ENCODE peak calls at places on chromosomes 5 and 9, in five cellular contexts. One of them, this sample, is unnamed.

GRCh38 chr5:180314106-180314505 is 22.2 kb upstream of the MAPK9 start:
- DNase-seq in upper lobe of right lung: no peak
- DNase-seq in brain microvascular endothelial cell: no peak
- DNase-seq in GM23338: peak; percentile 82
- DNase-seq in ascending aorta: no peak
- DNase-seq in this sample: no peak

GRCh38 chr9:128280084-128280622 is 4.1 kb downstream of the SWI5 start:
- DNase-seq in brain microvascular endothelial cell: no peak
- DNase-seq in GM23338: no peak
- DNase-seq in ascending aorta: no peak
- DNase-seq in upper lobe of right lung: no peak
- DNase-seq in this sample: no peak

GRCh38 chr9:9078301-9078700 is 1278.7 kb upstream of the DMAC1 start:
- DNase-seq in GM23338: no peak
- DNase-seq in brain microvascular endothelial cell: no peak
- DNase-seq in ascending aorta: no peak
- DNase-seq in upper lobe of right lung: no peak
- DNase-seq in this sample: no peak

GRCh38 chr9:20558609-20559016 is 63.7 kb downstream of the MLLT3 start:
- DNase-seq in GM23338: peak; percentile 37
- DNase-seq in ascending aorta: no peak
- DNase-seq in upper lobe of right lung: no peak
- DNase-seq in brain microvascular endothelial cell: peak; percentile 92
- DNase-seq in this sample: peak; percentile 79

GRCh38 chr5:140242890-140243585 is 59.9 kb downstream of the PFDN1 start:
- DNase-seq in upper lobe of right lung: no peak
- DNase-seq in ascending aorta: no peak
- DNase-seq in brain microvascular endothelial cell: no peak
- DNase-seq in GM23338: no peak
- DNase-seq in this sample: no peak

GRCh38 chr5:129051283-129051682 is 43.3 kb upstream of the ISOC1 start:
- DNase-seq in GM23338: no peak
- DNase-seq in ascending aorta: no peak
- DNase-seq in brain microvascular endothelial cell: no peak
- DNase-seq in upper lobe of right lung: no peak
- DNase-seq in this sample: no peak

GRCh38 chr5:80798633-80799032 is 143.8 kb upstream of the DHFR start:
- DNase-seq in GM23338: no peak
- DNase-seq in ascending aorta: no peak
- DNase-seq in brain microvascular endothelial cell: no peak
- DNase-seq in upper lobe of right lung: no peak
- DNase-seq in this sample: no peak

GRCh38 chr9:2727966-2728613 is 10.8 kb downstream of the KCNV2 start:
- DNase-seq in ascending aorta: no peak
- DNase-seq in brain microvascular endothelial cell: peak; percentile 68
- DNase-seq in upper lobe of right lung: no peak
- DNase-seq in GM23338: peak; percentile 63
- DNase-seq in this sample: peak; percentile 40

GRCh38 chr9:70409800-70410199 is 4.7 kb downstream of the KLF9 start:
- DNase-seq in brain microvascular endothelial cell: no peak
- DNase-seq in GM23338: no peak
- DNase-seq in upper lobe of right lung: no peak
- DNase-seq in ascending aorta: no peak
- DNase-seq in this sample: no peak

GRCh38 chr9:130626249-130626982 is 38.0 kb upstream of the PRDM12 start:
- DNase-seq in GM23338: peak; percentile 33
- DNase-seq in ascending aorta: no peak
- DNase-seq in upper lobe of right lung: no peak
- DNase-seq in brain microvascular endothelial cell: no peak
- DNase-seq in this sample: no peak

GRCh38 chr9:33921967-33922895 is 105.3 kb downstream of the UBE2R2 start:
- DNase-seq in upper lobe of right lung: no peak
- DNase-seq in ascending aorta: no peak
- DNase-seq in GM23338: peak; percentile 75
- DNase-seq in brain microvascular endothelial cell: peak; percentile 28
- DNase-seq in this sample: no peak

GRCh38 chr5:152246401-152246800 is 158.7 kb downstream of the NMUR2 start:
- DNase-seq in brain microvascular endothelial cell: peak; percentile 12
- DNase-seq in upper lobe of right lung: no peak
- DNase-seq in GM23338: peak; percentile 81
- DNase-seq in ascending aorta: no peak
- DNase-seq in this sample: no peak

GRCh38 chr9:32069169-32069813 is 315.2 kb upstream of the ACO1 start:
- DNase-seq in GM23338: peak; percentile 72
- DNase-seq in ascending aorta: no peak
- DNase-seq in brain microvascular endothelial cell: no peak
- DNase-seq in upper lobe of right lung: no peak
- DNase-seq in this sample: no peak

GRCh38 chr5:18507114-18507513 is 872.9 kb downstream of the TAF11L14 start:
- DNase-seq in GM23338: no peak
- DNase-seq in ascending aorta: no peak
- DNase-seq in upper lobe of right lung: no peak
- DNase-seq in brain microvascular endothelial cell: no peak
- DNase-seq in this sample: no peak

DNA sequence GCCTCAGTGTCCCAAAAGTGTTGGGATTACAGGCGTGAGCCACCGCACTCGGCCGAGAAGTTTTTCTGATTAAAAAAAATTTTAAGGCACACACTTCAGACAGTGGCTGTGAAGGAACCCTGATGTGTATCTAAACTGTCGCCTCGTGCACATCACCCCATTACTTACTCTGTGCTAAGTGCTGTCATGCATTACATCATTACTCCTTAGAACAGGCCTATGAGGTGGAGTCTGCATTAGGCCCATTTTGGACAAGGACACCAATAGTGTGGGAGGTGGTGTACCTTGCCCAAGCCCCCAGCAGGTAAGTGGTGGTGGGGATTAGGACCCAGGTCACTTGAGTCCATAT is 3.8 kb upstream of the CDHR2 start:
- DNase-seq in upper lobe of right lung: no peak
- DNase-seq in ascending aorta: no peak
- DNase-seq in GM23338: no peak
- DNase-seq in brain microvascular endothelial cell: no peak
- DNase-seq in this sample: no peak
- H3K27ac ChIP-seq in upper lobe of right lung: no peak overlapping the region
- H3K27ac ChIP-seq in ascending aorta: no peak overlapping the region
- H3K27ac ChIP-seq in GM23338: no peak overlapping the region
- H3K27ac ChIP-seq in brain microvascular endothelial cell: no peak overlapping the region
- H3K27ac ChIP-seq in this sample: peak overlapping the region; percentile 91

GRCh38 chr9:94649100-94649855 is 10.0 kb upstream of the FBP1 start:
- DNase-seq in upper lobe of right lung: no peak
- DNase-seq in GM23338: no peak
- DNase-seq in brain microvascular endothelial cell: peak; percentile 9
- DNase-seq in ascending aorta: no peak
- DNase-seq in this sample: peak; percentile 29
- H3K27ac ChIP-seq in upper lobe of right lung: peak overlapping the region; percentile 55
- H3K27ac ChIP-seq in GM23338: no peak overlapping the region
- H3K27ac ChIP-seq in brain microvascular endothelial cell: no peak overlapping the region
- H3K27ac ChIP-seq in ascending aorta: no peak overlapping the region
- H3K27ac ChIP-seq in this sample: peak overlapping the region; percentile 73

GRCh38 chr9:5633243-5633642 is 4.3 kb downstream of the RIC1 start:
- DNase-seq in brain microvascular endothelial cell: peak; percentile 36
- DNase-seq in GM23338: no peak
- DNase-seq in upper lobe of right lung: no peak
- DNase-seq in ascending aorta: no peak
- DNase-seq in this sample: no peak
- H3K27ac ChIP-seq in brain microvascular endothelial cell: no peak overlapping the region
- H3K27ac ChIP-seq in GM23338: no peak overlapping the region
- H3K27ac ChIP-seq in upper lobe of right lung: no peak overlapping the region
- H3K27ac ChIP-seq in ascending aorta: no peak overlapping the region
- H3K27ac ChIP-seq in this sample: peak overlapping the region; percentile 38

DNA sequence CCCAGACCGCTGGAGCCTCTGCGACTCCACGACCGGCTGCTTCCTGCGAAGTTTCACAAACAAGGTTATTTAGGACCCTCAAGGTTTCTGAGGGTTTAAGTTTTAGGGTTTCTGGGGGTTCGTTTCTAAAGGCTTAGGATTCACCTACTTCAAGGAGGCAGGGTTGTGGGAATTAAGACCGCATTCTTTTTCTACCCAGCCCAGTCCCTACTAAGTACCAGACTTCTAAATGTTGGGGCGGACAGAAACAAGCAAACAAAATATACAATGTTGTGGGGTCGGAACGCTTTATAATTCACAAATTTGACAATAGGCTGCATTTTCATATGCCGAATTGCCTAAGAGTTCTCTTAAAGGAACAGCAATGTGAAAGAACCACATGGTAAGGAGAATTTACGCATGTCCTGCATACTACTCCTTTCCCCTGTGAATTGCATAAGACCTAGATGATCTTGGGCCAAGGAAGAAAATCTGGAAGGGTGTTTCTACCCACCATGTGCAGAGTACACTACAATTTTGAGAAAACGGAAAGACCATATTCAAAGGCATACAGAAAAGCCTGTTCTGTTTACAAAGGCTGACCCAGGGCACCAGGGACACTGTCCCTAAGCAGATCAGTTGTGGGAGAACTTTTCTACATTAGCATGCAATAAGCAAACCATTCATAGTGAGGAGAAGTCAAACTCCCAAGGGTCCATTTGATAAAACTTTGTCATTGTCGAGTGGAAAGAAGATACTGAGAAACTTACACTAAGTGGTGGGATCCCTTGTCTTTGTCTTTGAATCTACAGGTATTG is 457.3 kb downstream of the RAB3C start:
- DNase-seq in upper lobe of right lung: no peak
- DNase-seq in brain microvascular endothelial cell: no peak
- DNase-seq in GM23338: peak; percentile 9
- DNase-seq in ascending aorta: no peak
- DNase-seq in this sample: no peak
- H3K27ac ChIP-seq in upper lobe of right lung: peak overlapping the region; percentile 85
- H3K27ac ChIP-seq in brain microvascular endothelial cell: peak overlapping the region; percentile 93
- H3K27ac ChIP-seq in GM23338: no peak overlapping the region
- H3K27ac ChIP-seq in ascending aorta: peak overlapping the region; percentile 82
- H3K27ac ChIP-seq in this sample: no peak overlapping the region

DNA sequence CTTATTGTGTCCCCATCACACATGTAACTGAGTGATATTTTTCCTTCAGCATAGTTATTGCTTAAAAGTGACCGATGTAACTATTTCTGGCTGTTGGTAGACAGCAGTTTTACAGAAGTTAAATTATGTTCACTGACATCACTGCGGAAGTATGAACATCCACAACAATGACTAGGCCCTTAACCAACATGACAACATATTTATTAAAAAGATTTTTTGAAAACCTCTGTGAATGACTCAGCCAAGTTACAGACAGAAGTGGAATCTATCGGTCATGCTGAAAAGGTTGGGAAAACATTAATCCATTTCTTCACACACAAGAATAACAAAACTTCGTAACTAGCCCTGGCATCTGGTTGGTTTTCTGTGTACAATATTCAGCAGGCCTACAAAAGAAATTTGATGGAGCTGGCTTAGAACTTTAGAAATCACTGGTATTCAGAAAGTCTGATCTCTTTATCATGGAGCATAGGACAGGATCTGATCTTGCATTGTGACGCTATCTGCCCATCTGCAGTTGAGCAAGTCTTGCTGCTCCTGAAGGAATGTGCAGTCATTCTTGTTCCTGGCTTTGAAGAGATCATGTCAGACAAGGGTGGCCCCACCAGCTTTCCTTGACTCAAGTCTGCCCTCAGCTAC is 6.5 kb downstream of the GLIS3 start:
- DNase-seq in upper lobe of right lung: no peak
- DNase-seq in ascending aorta: peak; percentile 71
- DNase-seq in GM23338: no peak
- DNase-seq in brain microvascular endothelial cell: peak; percentile 97
- DNase-seq in this sample: peak; percentile 77
- H3K27ac ChIP-seq in upper lobe of right lung: peak overlapping the region; percentile 55
- H3K27ac ChIP-seq in ascending aorta: peak overlapping the region; percentile 83
- H3K27ac ChIP-seq in GM23338: no peak overlapping the region
- H3K27ac ChIP-seq in brain microvascular endothelial cell: peak overlapping the region; percentile 99
- H3K27ac ChIP-seq in this sample: peak overlapping the region; percentile 83

GRCh38 chr5:174336479-174336878 is 291.0 kb downstream of the NSG2 start:
- DNase-seq in upper lobe of right lung: no peak
- DNase-seq in GM23338: no peak
- DNase-seq in brain microvascular endothelial cell: no peak
- DNase-seq in ascending aorta: no peak
- DNase-seq in this sample: no peak
- H3K27ac ChIP-seq in upper lobe of right lung: no peak overlapping the region
- H3K27ac ChIP-seq in GM23338: no peak overlapping the region
- H3K27ac ChIP-seq in brain microvascular endothelial cell: no peak overlapping the region
- H3K27ac ChIP-seq in ascending aorta: peak overlapping the region; percentile 22
- H3K27ac ChIP-seq in this sample: no peak overlapping the region

GRCh38 chr5:141879941-141880738 is 1.9 kb upstream of the PCDH1 start:
- DNase-seq in ascending aorta: peak; percentile 50
- DNase-seq in brain microvascular endothelial cell: no peak
- DNase-seq in upper lobe of right lung: no peak
- DNase-seq in GM23338: peak; percentile 47
- DNase-seq in this sample: no peak

GRCh38 chr5:141878771-141879759 is 855 bp upstream of the PCDH1 start:
- DNase-seq in ascending aorta: peak; percentile 94
- DNase-seq in upper lobe of right lung: peak; percentile 89
- DNase-seq in GM23338: peak; percentile 97
- DNase-seq in brain microvascular endothelial cell: peak; percentile 72
- DNase-seq in this sample: peak; percentile 75

GRCh38 chr5:141876628-141877477 is 1.4 kb downstream of the PCDH1 start:
- DNase-seq in GM23338: peak; percentile 69
- DNase-seq in brain microvascular endothelial cell: no peak
- DNase-seq in ascending aorta: peak; percentile 64
- DNase-seq in upper lobe of right lung: peak; percentile 87
- DNase-seq in this sample: no peak

GRCh38 chr5:141877478-141878185 is 578 bp downstream of the PCDH1 start:
- DNase-seq in brain microvascular endothelial cell: no peak
- DNase-seq in GM23338: no peak
- DNase-seq in ascending aorta: peak; percentile 62
- DNase-seq in upper lobe of right lung: peak; percentile 77
- DNase-seq in this sample: no peak

GRCh38 chr5:141878186-141878770 is at the start of gene PCDH1:
- DNase-seq in upper lobe of right lung: peak; percentile 77
- DNase-seq in GM23338: peak; percentile 77
- DNase-seq in ascending aorta: peak; percentile 66
- DNase-seq in brain microvascular endothelial cell: no peak
- DNase-seq in this sample: no peak
- H3K27ac ChIP-seq in upper lobe of right lung: peak within 1 kb of the TSS; percentile 78
- H3K27ac ChIP-seq in GM23338: peak within 1 kb of the TSS; percentile 98
- H3K27ac ChIP-seq in ascending aorta: peak within 1 kb of the TSS; percentile 28
- H3K27ac ChIP-seq in brain microvascular endothelial cell: no peak within 1 kb of the TSS
- H3K27ac ChIP-seq in this sample: peak within 1 kb of the TSS; percentile 79

DNA sequence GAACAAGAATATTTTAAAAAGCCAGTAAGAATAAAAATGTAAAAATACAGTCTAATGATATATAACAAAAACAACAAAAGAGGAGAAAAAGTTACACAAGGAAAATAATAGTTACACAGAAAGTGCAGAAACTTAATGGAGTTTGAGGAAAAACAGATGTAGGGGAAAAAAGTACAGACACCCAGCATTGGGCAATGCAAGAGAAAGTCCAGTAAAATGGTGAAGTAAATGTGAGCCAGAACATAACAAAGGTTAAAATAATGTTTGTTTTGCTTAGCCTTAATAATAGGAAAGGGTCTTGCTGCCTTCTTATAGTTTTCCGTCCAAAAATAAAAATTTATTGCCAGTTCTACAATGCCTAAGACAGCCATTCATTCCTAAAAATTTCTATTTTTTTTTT is 364.2 kb downstream of the NNT start:
- DNase-seq in brain microvascular endothelial cell: no peak
- DNase-seq in ascending aorta: no peak
- DNase-seq in upper lobe of right lung: no peak
- DNase-seq in GM23338: no peak
- DNase-seq in this sample: no peak
- H3K27ac ChIP-seq in brain microvascular endothelial cell: no peak overlapping the region
- H3K27ac ChIP-seq in ascending aorta: no peak overlapping the region
- H3K27ac ChIP-seq in upper lobe of right lung: no peak overlapping the region
- H3K27ac ChIP-seq in GM23338: no peak overlapping the region
- H3K27ac ChIP-seq in this sample: no peak overlapping the region

GRCh38 chr5:149434162-149435014 is 55.3 kb upstream of the IL17B start:
- DNase-seq in ascending aorta: peak; percentile 89
- DNase-seq in upper lobe of right lung: no peak
- DNase-seq in brain microvascular endothelial cell: peak; percentile 78
- DNase-seq in GM23338: peak; percentile 89
- DNase-seq in this sample: no peak
- H3K27ac ChIP-seq in ascending aorta: peak overlapping the region; percentile 80
- H3K27ac ChIP-seq in upper lobe of right lung: peak overlapping the region; percentile 11
- H3K27ac ChIP-seq in brain microvascular endothelial cell: peak overlapping the region; percentile 10
- H3K27ac ChIP-seq in GM23338: no peak overlapping the region
- H3K27ac ChIP-seq in this sample: no peak overlapping the region

This sample was measured in epithelial cell of prostate.